ENCODE peak calls at places on chromosomes 4 and X, in nine cellular contexts. R, P, F, T, A, D, X, Z and L are unnamed samples.

GRCh38 chrX:109624022-109624421 is 950 bp downstream of the KCNE5 start:
- DNase-seq in A (no peak), T (peak; percentile 16), D (no peak), Z (no peak), F (no peak), P (no peak), R (no peak), X (no peak), L (no peak)

GRCh38 chrX:102651968-102652744 is 873 bp downstream of the GPRASP1 start:
- DNase-seq in P (peak; percentile 66), T (no peak), D (peak; percentile 16), Z (no peak), X (no peak), A (no peak), R (no peak), F (peak; percentile 29), L (peak; percentile 72)

GRCh38 chr4:108988514-108989195 is 225.8 kb upstream of the ETNPPL start:
- DNase-seq in A (no peak), P (no peak), D (no peak), X (no peak), T (no peak), F (peak; percentile 59), R (no peak), Z (no peak), L (no peak)

GRCh38 chrX:30488092-30488491 is 89.5 kb downstream of the TASL start:
- DNase-seq in D (peak; percentile 5), F (peak; percentile 1), R (no peak), X (no peak), T (no peak), A (peak; percentile 16), Z (no peak), P (no peak), L (no peak)

GRCh38 chr4:186820371-186820990 is 96.8 kb upstream of the FAT1 start:
- DNase-seq in A (no peak), P (no peak), D (no peak), F (peak; percentile 61), T (peak; percentile 43), Z (no peak), R (no peak), X (no peak), L (no peak)

GRCh38 chr4:81592698-81593097 is 121.0 kb upstream of the RASGEF1B start:
- DNase-seq in P (no peak), T (no peak), D (no peak), F (no peak), Z (no peak), X (no peak), A (no peak), R (no peak), L (no peak)

GRCh38 chr4:71553605-71554004 is 214.8 kb downstream of the SLC4A4 start:
- DNase-seq in P (no peak), R (no peak), X (no peak), D (no peak), F (peak; percentile 64), A (no peak), Z (no peak), T (no peak), L (no peak)

GRCh38 chr4:10534820-10535219 is 77.6 kb upstream of the ZNF518B start:
- DNase-seq in D (no peak), T (no peak), P (no peak), R (no peak), Z (peak; percentile 26), F (no peak), A (no peak), X (no peak), L (no peak)

DNA sequence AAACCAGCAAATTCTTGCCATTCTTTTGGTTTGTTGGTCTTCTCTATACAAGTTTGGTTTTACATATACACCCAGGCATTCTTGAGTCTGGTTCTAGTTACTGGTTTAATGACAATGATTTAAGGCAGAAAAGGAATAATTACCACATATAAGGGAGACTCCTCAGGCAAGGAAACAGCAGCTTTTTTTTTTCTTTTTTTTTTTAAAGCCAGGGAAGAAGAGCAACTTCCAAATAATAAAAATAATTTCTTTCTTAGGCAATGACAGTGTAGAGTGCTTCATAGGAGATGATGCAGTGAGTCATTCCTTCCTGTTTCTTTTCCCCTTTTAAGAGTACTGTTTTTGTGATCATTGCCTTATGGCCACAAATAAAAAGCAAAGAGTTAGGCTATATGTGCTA is 289.7 kb downstream of the DKK2 start:
- DNase-seq in Z (no peak), T (no peak), F (no peak), P (no peak), X (no peak), D (no peak), R (no peak), A (no peak), L (no peak)
- H3K27ac ChIP-seq in Z (no peak overlapping the region), T (no peak overlapping the region), F (no peak overlapping the region), P (no peak overlapping the region), X (no peak overlapping the region), D (no peak overlapping the region), R (no peak overlapping the region), A (no peak overlapping the region), L (no peak overlapping the region)

GRCh38 chr4:184475096-184475461 is 729 bp upstream of the IRF2 start:
- DNase-seq in Z (no peak), T (peak; percentile 42), X (peak; percentile 60), F (peak; percentile 35), P (no peak), R (no peak), A (peak; percentile 52), D (peak; percentile 28), L (peak; percentile 78)

GRCh38 chr4:184479516-184479950 is 5.2 kb upstream of the IRF2 start:
- DNase-seq in T (no peak), D (no peak), X (no peak), F (no peak), P (no peak), A (no peak), Z (no peak), R (no peak), L (no peak)

GRCh38 chr4:184474261-184475095 is at the start of gene IRF2:
- DNase-seq in A (peak; percentile 98), Z (peak; percentile 93), X (peak; percentile 97), F (peak; percentile 97), T (peak; percentile 98), D (peak; percentile 81), P (peak; percentile 96), R (peak; percentile 93), L (peak; percentile 98)

GRCh38 chr4:184476660-184477059 is 2.3 kb upstream of the IRF2 start:
- DNase-seq in D (no peak), Z (no peak), F (no peak), A (no peak), R (no peak), T (no peak), P (peak; percentile 14), X (no peak), L (no peak)

GRCh38 chr4:184477201-184477999 is 3.0 kb upstream of the IRF2 start:
- DNase-seq in R (peak; percentile 34), F (no peak), X (peak; percentile 35), Z (no peak), D (no peak), P (no peak), T (no peak), A (no peak), L (no peak)
- H3K4me3 ChIP-seq in R (no peak overlapping the region), F (no peak overlapping the region), X (no peak overlapping the region), Z (peak overlapping the region; percentile 96), D (no peak overlapping the region), P (peak overlapping the region; percentile 6), T (no peak overlapping the region), A (no peak overlapping the region), L (no peak overlapping the region)

GRCh38 chr4:158374318-158374717 is 147.4 kb upstream of the RXFP1 start:
- DNase-seq in T (no peak), D (no peak), A (no peak), X (no peak), Z (no peak), R (no peak), P (no peak), F (no peak), L (no peak)
- H3K4me1 ChIP-seq in T (no peaks in the 10 kb centered on the region), D (peaks cover 21% of the 10 kb centered on the region), A (no peaks in the 10 kb centered on the region), X (no peaks in the 10 kb centered on the region), Z (no peaks in the 10 kb centered on the region), R (no peaks in the 10 kb centered on the region), P (no peaks in the 10 kb centered on the region), F (no peaks in the 10 kb centered on the region), L (no peaks in the 10 kb centered on the region)

GRCh38 chr4:69717778-69718177 is 42.6 kb downstream of the SULT1B1 start:
- DNase-seq in D (no peak), F (no peak), Z (no peak), P (no peak), X (no peak), R (no peak), T (no peak), A (no peak), L (no peak)
- H3K27ac ChIP-seq in D (no peak overlapping the region), F (no peak overlapping the region), Z (no peak overlapping the region), P (no peak overlapping the region), X (no peak overlapping the region), R (no peak overlapping the region), T (peak overlapping the region; percentile 7), A (no peak overlapping the region), L (no peak overlapping the region)

GRCh38 chr4:87843936-87844335 is 11.2 kb downstream of the MEPE start:
- DNase-seq in P (no peak), Z (no peak), R (no peak), A (peak; percentile 62), D (no peak), T (no peak), X (peak; percentile 50), F (peak; percentile 52), L (no peak)
- H3K4me3 ChIP-seq in P (no peak overlapping the region), Z (no peak overlapping the region), R (no peak overlapping the region), A (no peak overlapping the region), D (no peak overlapping the region), T (no peak overlapping the region), X (no peak overlapping the region), F (no peak overlapping the region), L (no peak overlapping the region)